ENCODE peak calls at places on chromosomes 4 and X, in eight cellular contexts. G, P, Q, R, Y, H, E and B are unnamed samples.

GRCh38 chr4:129550281-129550785 is 454.4 kb downstream of the C4orf33 start:
- DNase-seq in G (no peak), P (no peak), Q (no peak), R (no peak), Y (no peak), H (no peak), E (no peak), B (no peak)

GRCh38 chr4:145887241-145887964 is 51.2 kb downstream of the ZNF827 start:
- DNase-seq in G (no peak), P (no peak), Q (no peak), R (peak; percentile 49), Y (peak; percentile 57), H (no peak), E (peak; percentile 84), B (peak; percentile 64)

GRCh38 chr4:83219991-83220360 is 64.6 kb downstream of the COQ2 start:
- DNase-seq in G (no peak), P (no peak), Q (no peak), R (no peak), Y (no peak), H (no peak), E (peak; percentile 25), B (no peak)

GRCh38 chr4:40520533-40520932 is 109.1 kb downstream of the RBM47 start:
- DNase-seq in G (no peak), P (no peak), Q (no peak), R (no peak), Y (no peak), H (no peak), E (no peak), B (no peak)

GRCh38 chr4:10124167-10124930 is 7.8 kb upstream of the WDR1 start:
- DNase-seq in G (no peak), P (no peak), Q (no peak), R (no peak), Y (no peak), H (no peak), E (no peak), B (no peak)

GRCh38 chr4:6727081-6727942 is 11.3 kb downstream of the BLOC1S4 start:
- DNase-seq in G (no peak), P (no peak), Q (peak; percentile 92), R (peak; percentile 50), Y (peak; percentile 23), H (no peak), E (peak; percentile 62), B (peak; percentile 68)

GRCh38 chrX:114889454-114889853 is 128.0 kb downstream of the IL13RA2 start:
- DNase-seq in G (no peak), P (no peak), Q (no peak), R (no peak), Y (no peak), H (no peak), E (peak; percentile 4), B (no peak)

GRCh38 chrX:8971116-8971515 is 62.8 kb downstream of the FAM9B start:
- DNase-seq in G (no peak), P (peak; percentile 20), Q (peak; percentile 72), R (no peak), Y (no peak), H (peak; percentile 13), E (peak; percentile 63), B (no peak)

GRCh38 chrX:105703876-105704275 is 118.5 kb upstream of the NRK start:
- DNase-seq in G (no peak), P (no peak), Q (no peak), R (no peak), Y (no peak), H (no peak), E (no peak), B (no peak)

GRCh38 chr4:6204098-6204497 is 3.7 kb upstream of the JAKMIP1 start:
- DNase-seq in G (no peak), P (no peak), Q (no peak), R (no peak), Y (no peak), H (no peak), E (no peak), B (no peak)

GRCh38 chr4:149896428-149896827 is 80.8 kb upstream of the IQCM start:
- DNase-seq in G (no peak), P (no peak), Q (peak; percentile 22), R (no peak), Y (no peak), H (peak; percentile 13), E (peak; percentile 62), B (peak; percentile 62)

GRCh38 chr4:48380583-48381167 is 39.3 kb downstream of the SLAIN2 start:
- DNase-seq in G (no peak), P (no peak), Q (peak; percentile 83), R (no peak), Y (no peak), H (no peak), E (no peak), B (no peak)

GRCh38 chrX:19739683-19740082 is 147.7 kb downstream of the SH3KBP1 start:
- DNase-seq in G (peak; percentile 19), P (peak; percentile 64), Q (peak; percentile 87), R (no peak), Y (peak; percentile 74), H (peak; percentile 32), E (peak; percentile 69), B (peak; percentile 85)

GRCh38 chr4:189771696-189772361 is 168.8 kb upstream of the FRG1 start:
- DNase-seq in G (no peak), P (no peak), Q (no peak), R (no peak), Y (no peak), H (no peak), E (peak; percentile 5), B (no peak)

DNA sequence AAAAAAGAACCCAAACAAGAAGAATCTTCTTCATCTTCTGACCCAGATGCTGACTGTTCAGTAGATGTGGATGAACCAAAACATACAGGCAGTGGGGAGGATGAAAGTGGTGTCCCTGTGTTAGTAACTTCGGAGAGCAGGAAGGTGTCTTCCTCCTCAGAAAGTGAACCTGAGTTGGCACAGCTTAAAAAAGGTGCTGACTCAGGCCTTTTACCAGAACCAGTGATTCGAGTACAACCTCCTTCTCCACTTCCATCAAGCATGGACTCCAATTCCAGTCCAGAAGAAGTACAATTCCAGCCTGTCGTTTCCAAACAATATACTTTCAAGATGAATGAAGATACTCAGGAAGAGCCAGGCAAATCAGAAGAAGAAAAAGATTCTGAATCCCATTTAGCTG is 307.0 kb downstream of the ANK2 start:
- DNase-seq in G (no peak), P (no peak), Q (no peak), R (no peak), Y (no peak), H (no peak), E (no peak), B (no peak)
- H3K4me3 ChIP-seq in G (no peak overlapping the region), P (no peak overlapping the region), Q (peak overlapping the region; percentile 40), R (no peak overlapping the region), Y (no peak overlapping the region), H (no peak overlapping the region), E (no peak overlapping the region), B (no peak overlapping the region)

GRCh38 chr4:20253272-20253798 is 1.6 kb downstream of the SLIT2 start:
- DNase-seq in G (no peak), P (no peak), Q (no peak), R (no peak), Y (peak; percentile 24), H (no peak), E (no peak), B (peak; percentile 60)

GRCh38 chr4:20251796-20252655 is at the start of gene SLIT2:
- DNase-seq in G (peak; percentile 71), P (peak; percentile 18), Q (peak; percentile 84), R (peak; percentile 84), Y (peak; percentile 88), H (peak; percentile 24), E (peak; percentile 85), B (peak; percentile 96)

GRCh38 chr4:20253799-20254409 is 2.2 kb downstream of the SLIT2 start:
- DNase-seq in G (no peak), P (no peak), Q (no peak), R (no peak), Y (peak; percentile 52), H (no peak), E (peak; percentile 45), B (peak; percentile 76)

GRCh38 chr4:20251061-20251795 is 477 bp upstream of the SLIT2 start:
- DNase-seq in G (no peak), P (no peak), Q (no peak), R (no peak), Y (no peak), H (no peak), E (no peak), B (no peak)

DNA sequence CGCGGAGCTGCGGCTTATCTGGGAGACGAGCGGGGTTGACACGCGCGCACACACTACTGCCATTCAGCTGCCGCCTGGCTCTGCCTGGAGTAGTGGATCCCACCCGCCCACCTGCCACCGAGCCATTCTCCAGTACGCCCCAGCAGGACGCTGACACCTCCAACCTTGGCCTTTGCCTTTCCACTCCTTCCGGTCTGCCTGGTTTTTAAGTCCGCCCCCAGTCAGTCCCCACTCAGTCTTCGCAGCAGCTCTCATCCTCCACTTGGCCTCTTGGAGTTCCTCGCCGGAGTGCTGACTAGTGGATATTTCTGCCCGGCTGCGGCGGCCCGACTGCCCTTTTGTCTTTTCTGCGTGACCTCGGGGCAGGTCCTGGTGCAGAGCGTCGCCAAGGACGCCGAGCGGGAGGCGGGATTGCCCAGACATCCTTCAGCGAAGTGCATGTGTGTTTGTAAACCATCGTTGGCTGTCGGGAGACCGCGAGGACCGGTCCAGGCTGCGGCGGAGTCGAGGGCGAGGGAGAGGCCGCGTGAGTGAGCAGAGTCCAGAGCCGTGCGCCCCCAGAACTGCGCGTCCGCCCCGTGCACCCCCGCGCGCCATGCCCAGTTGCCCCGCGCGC is 1.1 kb downstream of the SLIT2 start:
- DNase-seq in G (peak; percentile 21), P (no peak), Q (no peak), R (peak; percentile 31), Y (peak; percentile 57), H (no peak), E (peak; percentile 43), B (peak; percentile 81)
- H3K4me3 ChIP-seq in G (peak overlapping the region; percentile 39), P (no peak overlapping the region), Q (peak overlapping the region; percentile 52), R (peak overlapping the region; percentile 71), Y (peak overlapping the region; percentile 60), H (no peak overlapping the region), E (peak overlapping the region; percentile 89), B (peak overlapping the region; percentile 81)

GRCh38 chr4:151324124-151324448 is 1.3 kb downstream of the SH3D19 start:
- DNase-seq in G (no peak), P (no peak), Q (no peak), R (no peak), Y (no peak), H (no peak), E (no peak), B (no peak)

GRCh38 chr4:151321586-151321985 is 3.8 kb downstream of the SH3D19 start:
- DNase-seq in G (no peak), P (no peak), Q (peak; percentile 70), R (no peak), Y (no peak), H (no peak), E (no peak), B (no peak)

GRCh38 chr4:151325320-151326246 is at the start of gene SH3D19:
- DNase-seq in G (peak; percentile 71), P (peak; percentile 61), Q (peak; percentile 46), R (peak; percentile 68), Y (peak; percentile 70), H (peak; percentile 68), E (peak; percentile 59), B (peak; percentile 85)

GRCh38 chr4:151324449-151325319 is 721 bp downstream of the SH3D19 start:
- DNase-seq in G (peak; percentile 32), P (peak; percentile 52), Q (no peak), R (peak; percentile 51), Y (peak; percentile 84), H (peak; percentile 90), E (peak; percentile 26), B (peak; percentile 90)

GRCh38 chr4:151322565-151322964 is 2.8 kb downstream of the SH3D19 start:
- DNase-seq in G (no peak), P (no peak), Q (no peak), R (no peak), Y (no peak), H (no peak), E (peak; percentile 7), B (no peak)
- H3K4me3 ChIP-seq in G (no peak overlapping the region), P (no peak overlapping the region), Q (no peak overlapping the region), R (peak overlapping the region; percentile 80), Y (no peak overlapping the region), H (no peak overlapping the region), E (no peak overlapping the region), B (peak overlapping the region; percentile 90)

GRCh38 chrX:55451125-55451524 is 802 bp upstream of the MAGEH1 start:
- DNase-seq in G (no peak), P (no peak), Q (no peak), R (no peak), Y (no peak), H (no peak), E (no peak), B (no peak)
- H3K4me3 ChIP-seq in G (no peak overlapping the region), P (no peak overlapping the region), Q (no peak overlapping the region), R (peak overlapping the region; percentile 75), Y (no peak overlapping the region), H (no peak overlapping the region), E (peak overlapping the region; percentile 77), B (peak overlapping the region; percentile 92)